ENCODE peak calls at places on chromosomes 6 and 20, in eight cellular contexts. L is HFFc6; Y is stimulated activated CD4-positive, alpha-beta T cell treated with anti-CD3 and anti-CD28 coated beads, Interleukin-2, amount 100 ng/mL, for 24 hours; K is activated CD4-positive, alpha-beta T cell treated with anti-CD3 and anti-CD28 coated beads for 4 hours; Z is KBM-7; R is OCI-LY7; I is activated CD8-positive, alpha-beta memory T cell treated with anti-CD3 and anti-CD28 coated beads, Interleukin-2, amount 50 U/mL, for 4 hours; E is ELR. F is an unnamed sample.

GRCh38 chr6:2823104-2823850 is 18.4 kb downstream of the SERPINB1 start:
- DNase-seq in L (no peak), Y (no peak), K (no peak), Z (no peak), R (no peak), I (no peak), E (peak; percentile 42), F (no peak)

GRCh38 chr6:45075246-45075645 is 252.9 kb upstream of the RUNX2 start:
- DNase-seq in L (peak; percentile 95), Y (no peak), K (no peak), Z (no peak), R (no peak), I (no peak), E (peak; percentile 93), F (no peak)

GRCh38 chr6:89952696-89953095 is 58.4 kb downstream of the GJA10 start:
- DNase-seq in L (peak; percentile 85), Y (peak; percentile 40), K (peak; percentile 41), Z (peak; percentile 60), R (no peak), I (peak; percentile 54), E (peak; percentile 95), F (peak; percentile 59)

GRCh38 chr20:44166477-44166876 is 20.5 kb downstream of the JPH2 start:
- DNase-seq in L (peak; percentile 46), Y (no peak), K (no peak), Z (no peak), R (no peak), I (no peak), E (peak; percentile 52), F (no peak)

GRCh38 chr6:135950709-135951108 is 99.2 kb downstream of the PDE7B start:
- DNase-seq in L (no peak), Y (no peak), K (no peak), Z (no peak), R (no peak), I (no peak), E (no peak), F (no peak)

GRCh38 chr6:83308833-83309232 is 115.7 kb downstream of the RWDD2A start:
- DNase-seq in L (no peak), Y (no peak), K (no peak), Z (no peak), R (no peak), I (no peak), E (no peak), F (no peak)

GRCh38 chr20:22560817-22561216 is 23.6 kb downstream of the FOXA2 start:
- DNase-seq in L (no peak), Y (no peak), K (no peak), Z (no peak), R (no peak), I (no peak), E (no peak), F (peak; percentile 96)

GRCh38 chr6:43520097-43520496 is 3.2 kb downstream of the POLR1C start:
- DNase-seq in L (no peak), Y (no peak), K (no peak), Z (no peak), R (no peak), I (no peak), E (no peak), F (no peak)

GRCh38 chr6:68958327-68958726 is 323.2 kb downstream of the ADGRB3 start:
- DNase-seq in L (no peak), Y (no peak), K (no peak), Z (peak; percentile 29), R (peak; percentile 16), I (no peak), E (peak; percentile 41), F (peak; percentile 12)

GRCh38 chr20:49894073-49894470 is 21.3 kb downstream of the SPATA2 start:
- DNase-seq in L (no peak), Y (peak; percentile 44), K (no peak), Z (no peak), R (no peak), I (no peak), E (no peak), F (no peak)

GRCh38 chr20:38924718-38925117 is 1.5 kb upstream of the FAM83D start:
- DNase-seq in L (no peak), Y (no peak), K (no peak), Z (no peak), R (no peak), I (no peak), E (no peak), F (no peak)

GRCh38 chr6:159701413-159701999 is 8.5 kb upstream of the SOD2 start:
- DNase-seq in L (peak; percentile 89), Y (peak; percentile 17), K (no peak), Z (no peak), R (no peak), I (no peak), E (peak; percentile 92), F (no peak)

F was measured in NCI-H69.